ENCODE peak calls at places on chromosomes 16 and 17, in ten cellular contexts. E, K, S, T, X, G, B, I, V and Z are unnamed samples.

GRCh38 chr16:52518884-52519283 is 28.1 kb downstream of the TOX3 start:
- DNase-seq in E (no peak), K (no peak), S (no peak), T (no peak), X (no peak), G (no peak), B (no peak), I (no peak), V (no peak), Z (no peak)

GRCh38 chr16:64092284-64092683 is 1029.6 kb downstream of the CDH11 start:
- DNase-seq in E (peak), K (no peak), S (no peak), T (peak), X (no peak), G (no peak), B (no peak), I (peak), V (no peak), Z (no peak)

GRCh38 chr17:5097101-5097834 is 14.4 kb downstream of the ZNF232 start:
- DNase-seq in E (no peak), K (no peak), S (peak), T (no peak), X (no peak), G (no peak), B (no peak), I (no peak), V (no peak), Z (peak)

GRCh38 chr16:1102921-1103648 is 7.0 kb upstream of the C1QTNF8 start:
- DNase-seq in E (no peak), K (no peak), S (peak), T (no peak), X (peak), G (peak), B (no peak), I (no peak), V (no peak), Z (no peak)

GRCh38 chr17:71801301-71801700 is 319.5 kb upstream of the SOX9 start:
- DNase-seq in E (no peak), K (peak), S (no peak), T (no peak), X (no peak), G (no peak), B (no peak), I (peak), V (no peak), Z (no peak)

GRCh38 chr16:86619263-86619935 is 41.0 kb downstream of the FOXL1 start:
- DNase-seq in E (no peak), K (no peak), S (no peak), T (no peak), X (no peak), G (no peak), B (no peak), I (no peak), V (no peak), Z (no peak)

GRCh38 chr16:24950275-24950674 is 64.9 kb downstream of the ARHGAP17 start:
- DNase-seq in E (peak), K (peak), S (no peak), T (peak), X (no peak), G (no peak), B (no peak), I (peak), V (no peak), Z (no peak)

GRCh38 chr16:47731252-47731651 is 270.1 kb downstream of the PHKB start:
- DNase-seq in E (peak), K (peak), S (no peak), T (peak), X (no peak), G (no peak), B (no peak), I (peak), V (no peak), Z (no peak)

GRCh38 chr16:15775209-15775608 is 81.6 kb downstream of the MYH11 start:
- DNase-seq in E (no peak), K (no peak), S (no peak), T (no peak), X (no peak), G (no peak), B (peak), I (peak), V (no peak), Z (no peak)

GRCh38 chr17:81084691-81085419 is 49.9 kb downstream of the BAIAP2 start:
- DNase-seq in E (no peak), K (no peak), S (no peak), T (no peak), X (no peak), G (no peak), B (no peak), I (no peak), V (no peak), Z (no peak)

GRCh38 chr16:66298571-66299120 is 67.8 kb upstream of the CDH5 start:
- DNase-seq in E (no peak), K (no peak), S (no peak), T (no peak), X (no peak), G (no peak), B (no peak), I (no peak), V (no peak), Z (no peak)

GRCh38 chr17:35373984-35374765 is 754 bp upstream of the SLFN11 start:
- DNase-seq in E (peak), K (peak), S (peak), T (no peak), X (peak), G (peak), B (peak), I (peak), V (no peak), Z (peak)

GRCh38 chr17:16439867-16440351 is 24.5 kb downstream of the TRPV2 start:
- DNase-seq in E (peak), K (no peak), S (no peak), T (no peak), X (peak), G (no peak), B (no peak), I (peak), V (no peak), Z (no peak)

GRCh38 chr17:61816538-61816937 is 46.8 kb downstream of the BRIP1 start:
- DNase-seq in E (peak), K (no peak), S (no peak), T (no peak), X (no peak), G (no peak), B (no peak), I (no peak), V (no peak), Z (no peak)

GRCh38 chr17:4607261-4607731 is 23.0 kb downstream of the SMTNL2 start:
- DNase-seq in E (no peak), K (no peak), S (no peak), T (no peak), X (no peak), G (no peak), B (no peak), I (no peak), V (no peak), Z (no peak)